ENCODE peak calls at places on chromosomes 12 and 14, in six cellular contexts. One of them, this sample, is unnamed. For H3K27me3, the result is how much of the 10 kb centered on the place peaks cover.

GRCh38 chr14:64880382-64881121 is 845 bp upstream of the SPTB start:
- DNase-seq in ovary: peak
- DNase-seq in cardiac muscle cell: peak
- DNase-seq in mammary epithelial cell: peak
- DNase-seq in kidney epithelial cell: no peak
- DNase-seq in tibial nerve: no peak
- DNase-seq in this sample: peak

GRCh38 chr12:123748661-123749060 is 13.4 kb upstream of the DNAH10 start:
- DNase-seq in ovary: no peak
- DNase-seq in cardiac muscle cell: no peak
- DNase-seq in mammary epithelial cell: peak
- DNase-seq in kidney epithelial cell: peak
- DNase-seq in tibial nerve: no peak
- DNase-seq in this sample: no peak

GRCh38 chr12:110640275-110641025 is 26.5 kb downstream of the TCTN1 start:
- DNase-seq in ovary: no peak
- DNase-seq in cardiac muscle cell: no peak
- DNase-seq in mammary epithelial cell: no peak
- DNase-seq in kidney epithelial cell: no peak
- DNase-seq in tibial nerve: no peak
- DNase-seq in this sample: no peak

GRCh38 chr12:104643093-104643646 is 186.4 kb downstream of the CHST11 start:
- DNase-seq in ovary: no peak
- DNase-seq in cardiac muscle cell: no peak
- DNase-seq in mammary epithelial cell: no peak
- DNase-seq in kidney epithelial cell: no peak
- DNase-seq in tibial nerve: no peak
- DNase-seq in this sample: peak

GRCh38 chr12:131752457-131752856 is 41.6 kb downstream of the SFSWAP start:
- DNase-seq in ovary: no peak
- DNase-seq in cardiac muscle cell: no peak
- DNase-seq in mammary epithelial cell: no peak
- DNase-seq in kidney epithelial cell: no peak
- DNase-seq in tibial nerve: no peak
- DNase-seq in this sample: no peak

GRCh38 chr14:48125654-48126053 is 450.2 kb upstream of the MDGA2 start:
- DNase-seq in ovary: no peak
- DNase-seq in cardiac muscle cell: no peak
- DNase-seq in mammary epithelial cell: no peak
- DNase-seq in kidney epithelial cell: no peak
- DNase-seq in tibial nerve: no peak
- DNase-seq in this sample: no peak

GRCh38 chr14:94330857-94331256 is 7.7 kb upstream of the SERPINA6 start:
- DNase-seq in ovary: no peak
- DNase-seq in cardiac muscle cell: no peak
- DNase-seq in mammary epithelial cell: peak
- DNase-seq in kidney epithelial cell: no peak
- DNase-seq in tibial nerve: no peak
- DNase-seq in this sample: no peak

GRCh38 chr12:77236066-77236465 is 170.7 kb upstream of the E2F7 start:
- DNase-seq in ovary: no peak
- DNase-seq in cardiac muscle cell: peak
- DNase-seq in mammary epithelial cell: no peak
- DNase-seq in kidney epithelial cell: no peak
- DNase-seq in tibial nerve: no peak
- DNase-seq in this sample: no peak

GRCh38 chr12:64010069-64010686 is 165.7 kb downstream of the SRGAP1 start:
- DNase-seq in ovary: no peak
- DNase-seq in cardiac muscle cell: peak
- DNase-seq in mammary epithelial cell: peak
- DNase-seq in kidney epithelial cell: peak
- DNase-seq in tibial nerve: no peak
- DNase-seq in this sample: no peak

GRCh38 chr12:93376436-93377251 is 1.1 kb upstream of the NUDT4 start:
- DNase-seq in ovary: peak
- DNase-seq in cardiac muscle cell: peak
- DNase-seq in mammary epithelial cell: peak
- DNase-seq in kidney epithelial cell: no peak
- DNase-seq in tibial nerve: peak
- DNase-seq in this sample: no peak

GRCh38 chr14:96514694-96515093 is 12.5 kb downstream of the PAPOLA start:
- DNase-seq in ovary: no peak
- DNase-seq in cardiac muscle cell: no peak
- DNase-seq in mammary epithelial cell: no peak
- DNase-seq in kidney epithelial cell: no peak
- DNase-seq in tibial nerve: no peak
- DNase-seq in this sample: no peak

GRCh38 chr14:98252819-98253218 is 1019.2 kb downstream of the BCL11B start:
- DNase-seq in ovary: no peak
- DNase-seq in cardiac muscle cell: no peak
- DNase-seq in mammary epithelial cell: no peak
- DNase-seq in kidney epithelial cell: no peak
- DNase-seq in tibial nerve: no peak
- DNase-seq in this sample: no peak

GRCh38 chr12:118034429-118035193 is 18.1 kb downstream of the RFC5 start:
- DNase-seq in ovary: no peak
- DNase-seq in cardiac muscle cell: peak
- DNase-seq in mammary epithelial cell: peak
- DNase-seq in kidney epithelial cell: no peak
- DNase-seq in tibial nerve: no peak
- DNase-seq in this sample: no peak

GRCh38 chr14:65095633-65096205 is 6.6 kb downstream of the MAX start:
- DNase-seq in ovary: peak
- DNase-seq in cardiac muscle cell: peak
- DNase-seq in mammary epithelial cell: no peak
- DNase-seq in kidney epithelial cell: no peak
- DNase-seq in tibial nerve: peak
- DNase-seq in this sample: no peak

GRCh38 chr12:29711381-29711780 is 72.4 kb downstream of the TMTC1 start:
- DNase-seq in ovary: no peak
- DNase-seq in cardiac muscle cell: no peak
- DNase-seq in mammary epithelial cell: no peak
- DNase-seq in kidney epithelial cell: no peak
- DNase-seq in tibial nerve: no peak
- DNase-seq in this sample: no peak

GRCh38 chr14:77128414-77128891 is 13.1 kb downstream of the ZDHHC22 start:
- DNase-seq in ovary: no peak
- DNase-seq in cardiac muscle cell: no peak
- DNase-seq in mammary epithelial cell: peak
- DNase-seq in kidney epithelial cell: peak
- DNase-seq in tibial nerve: no peak
- DNase-seq in this sample: no peak

GRCh38 chr14:100866666-100867630 is 36.6 kb downstream of the RTL1 start:
- DNase-seq in ovary: no peak
- DNase-seq in cardiac muscle cell: no peak
- DNase-seq in mammary epithelial cell: no peak
- DNase-seq in kidney epithelial cell: no peak
- DNase-seq in tibial nerve: no peak
- DNase-seq in this sample: no peak

GRCh38 chr12:27711312-27711682 is 665 bp downstream of the MRPS35 start:
- DNase-seq in ovary: no peak
- DNase-seq in cardiac muscle cell: no peak
- DNase-seq in mammary epithelial cell: peak
- DNase-seq in kidney epithelial cell: no peak
- DNase-seq in tibial nerve: no peak
- DNase-seq in this sample: no peak

GRCh38 chr12:82596484-82596883 is 90.2 kb upstream of the TMTC2 start:
- DNase-seq in ovary: no peak
- DNase-seq in cardiac muscle cell: no peak
- DNase-seq in mammary epithelial cell: no peak
- DNase-seq in kidney epithelial cell: no peak
- DNase-seq in tibial nerve: no peak
- DNase-seq in this sample: no peak

GRCh38 chr14:23378612-23379220 is 1.9 kb downstream of the CMTM5 start:
- DNase-seq in ovary: no peak
- DNase-seq in cardiac muscle cell: no peak
- DNase-seq in mammary epithelial cell: no peak
- DNase-seq in kidney epithelial cell: no peak
- DNase-seq in tibial nerve: no peak
- DNase-seq in this sample: no peak

GRCh38 chr12:3332190-3332589 is 158.8 kb upstream of the PRMT8 start:
- DNase-seq in ovary: no peak
- DNase-seq in cardiac muscle cell: peak
- DNase-seq in mammary epithelial cell: peak
- DNase-seq in kidney epithelial cell: no peak
- DNase-seq in tibial nerve: no peak
- DNase-seq in this sample: no peak

GRCh38 chr12:61272441-61272840 is 987.8 kb upstream of the USP15 start:
- DNase-seq in ovary: no peak
- DNase-seq in cardiac muscle cell: no peak
- DNase-seq in mammary epithelial cell: peak
- DNase-seq in kidney epithelial cell: no peak
- DNase-seq in tibial nerve: no peak
- DNase-seq in this sample: no peak

GRCh38 chr12:50569321-50569720 is 64.5 kb downstream of the DIP2B start:
- DNase-seq in ovary: no peak
- DNase-seq in cardiac muscle cell: no peak
- DNase-seq in mammary epithelial cell: no peak
- DNase-seq in kidney epithelial cell: no peak
- DNase-seq in tibial nerve: no peak
- DNase-seq in this sample: no peak

GRCh38 chr14:50003213-50004021 is 110.5 kb downstream of the ARF6 start:
- DNase-seq in ovary: peak
- DNase-seq in cardiac muscle cell: peak
- DNase-seq in mammary epithelial cell: peak
- DNase-seq in kidney epithelial cell: no peak
- DNase-seq in tibial nerve: peak
- DNase-seq in this sample: peak

GRCh38 chr14:101220921-101221510 is 317.5 kb upstream of the RTL1 start:
- DNase-seq in ovary: no peak
- DNase-seq in cardiac muscle cell: no peak
- DNase-seq in mammary epithelial cell: no peak
- DNase-seq in kidney epithelial cell: no peak
- DNase-seq in tibial nerve: no peak
- DNase-seq in this sample: no peak

GRCh38 chr14:105348169-105348944 is 33.8 kb downstream of the PACS2 start:
- DNase-seq in ovary: no peak
- DNase-seq in cardiac muscle cell: no peak
- DNase-seq in mammary epithelial cell: no peak
- DNase-seq in kidney epithelial cell: no peak
- DNase-seq in tibial nerve: no peak
- DNase-seq in this sample: no peak

GRCh38 chr12:80707126-80707829 is at the start of gene MYF6:
- DNase-seq in ovary: no peak
- DNase-seq in cardiac muscle cell: no peak
- DNase-seq in mammary epithelial cell: no peak
- DNase-seq in kidney epithelial cell: no peak
- DNase-seq in tibial nerve: no peak
- DNase-seq in this sample: no peak

GRCh38 chr14:20684662-20685456 is 499 bp downstream of the RNASE4 start:
- DNase-seq in ovary: peak
- DNase-seq in cardiac muscle cell: peak
- DNase-seq in mammary epithelial cell: peak
- DNase-seq in kidney epithelial cell: no peak
- DNase-seq in tibial nerve: peak
- DNase-seq in this sample: no peak

GRCh38 chr14:36346052-36346451 is 25.6 kb upstream of the MBIP start:
- DNase-seq in ovary: no peak
- DNase-seq in cardiac muscle cell: no peak
- DNase-seq in mammary epithelial cell: no peak
- DNase-seq in kidney epithelial cell: no peak
- DNase-seq in tibial nerve: no peak
- DNase-seq in this sample: no peak

GRCh38 chr12:49294804-49295086 is 202 bp upstream of the PRPH start:
- DNase-seq in ovary: no peak
- DNase-seq in cardiac muscle cell: no peak
- DNase-seq in mammary epithelial cell: no peak
- DNase-seq in kidney epithelial cell: no peak
- DNase-seq in tibial nerve: no peak
- DNase-seq in this sample: no peak
- H3K27me3 ChIP-seq in ovary: under half
- H3K27me3 ChIP-seq in cardiac muscle cell: half or more
- H3K27me3 ChIP-seq in mammary epithelial cell: under half
- H3K27me3 ChIP-seq in kidney epithelial cell: half or more
- H3K27me3 ChIP-seq in tibial nerve: half or more
- H3K27me3 ChIP-seq in this sample: under half

DNA sequence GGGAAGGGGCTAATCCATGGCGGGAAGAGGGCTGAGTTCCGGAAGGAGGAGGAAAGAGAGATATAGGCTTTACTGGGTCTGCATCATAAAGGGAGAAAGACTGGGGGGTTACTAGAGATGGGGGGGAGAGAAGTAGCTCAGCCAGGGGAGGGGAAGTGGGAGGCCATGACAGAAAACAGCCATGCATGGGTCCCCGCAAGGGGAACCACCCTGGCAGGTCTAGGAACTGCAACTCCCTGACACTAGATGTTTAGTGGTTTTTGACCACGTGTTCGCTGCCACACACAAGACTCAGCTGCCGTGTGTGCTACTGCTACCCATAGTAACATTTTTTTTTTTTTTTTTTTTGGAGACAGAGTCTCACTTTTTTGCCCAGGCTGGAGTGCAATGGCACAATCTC is 145.0 kb downstream of the RIMBP2 start:
- DNase-seq in ovary: no peak
- DNase-seq in cardiac muscle cell: no peak
- DNase-seq in mammary epithelial cell: no peak
- DNase-seq in kidney epithelial cell: no peak
- DNase-seq in tibial nerve: no peak
- DNase-seq in this sample: no peak
- TF ChIP-seq CTCF in ovary: no peak
- TF ChIP-seq CTCF in cardiac muscle cell: no peak
- TF ChIP-seq CTCF in mammary epithelial cell: no peak
- TF ChIP-seq CTCF in kidney epithelial cell: no peak
- TF ChIP-seq CTCF in tibial nerve: no peak
- TF ChIP-seq CTCF in this sample: no peak

GRCh38 chr14:73903028-73903427 is 16.4 kb downstream of the ZNF410 start:
- DNase-seq in ovary: no peak
- DNase-seq in cardiac muscle cell: no peak
- DNase-seq in mammary epithelial cell: no peak
- DNase-seq in kidney epithelial cell: no peak
- DNase-seq in tibial nerve: no peak
- DNase-seq in this sample: no peak
- H3K27me3 ChIP-seq in ovary: under half
- H3K27me3 ChIP-seq in cardiac muscle cell: under half
- H3K27me3 ChIP-seq in mammary epithelial cell: under half
- H3K27me3 ChIP-seq in kidney epithelial cell: under half
- H3K27me3 ChIP-seq in tibial nerve: under half
- H3K27me3 ChIP-seq in this sample: under half

GRCh38 chr14:56358265-56358664 is 221.3 kb upstream of the TMEM260 start:
- DNase-seq in ovary: no peak
- DNase-seq in cardiac muscle cell: no peak
- DNase-seq in mammary epithelial cell: no peak
- DNase-seq in kidney epithelial cell: no peak
- DNase-seq in tibial nerve: no peak
- DNase-seq in this sample: no peak

GRCh38 chr14:56357478-56357877 is 222.1 kb upstream of the TMEM260 start:
- DNase-seq in ovary: no peak
- DNase-seq in cardiac muscle cell: no peak
- DNase-seq in mammary epithelial cell: no peak
- DNase-seq in kidney epithelial cell: no peak
- DNase-seq in tibial nerve: no peak
- DNase-seq in this sample: no peak

DNA sequence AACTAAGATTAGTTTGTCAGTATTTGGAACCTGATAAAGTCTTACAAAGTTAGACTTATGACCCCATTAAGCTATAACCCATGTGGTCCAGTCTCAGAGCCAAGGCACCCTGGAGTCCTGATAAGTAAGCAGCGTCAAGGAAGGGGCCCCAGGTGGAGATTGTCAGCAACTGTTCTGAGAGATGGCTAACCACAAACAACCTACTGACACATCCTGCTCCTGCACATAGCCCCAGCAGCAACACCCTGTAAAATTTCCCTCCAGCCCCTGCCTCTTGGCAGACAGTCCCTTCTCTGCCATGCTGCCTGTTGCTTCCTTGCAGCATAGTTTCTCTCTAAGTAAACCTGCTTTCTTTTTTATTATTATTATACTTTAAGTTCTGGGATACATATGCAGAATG is 220.4 kb upstream of the TMEM260 start:
- DNase-seq in ovary: no peak
- DNase-seq in cardiac muscle cell: peak
- DNase-seq in mammary epithelial cell: no peak
- DNase-seq in kidney epithelial cell: no peak
- DNase-seq in tibial nerve: no peak
- DNase-seq in this sample: no peak
- TF ChIP-seq CTCF in ovary: no peak
- TF ChIP-seq CTCF in cardiac muscle cell: no peak
- TF ChIP-seq CTCF in mammary epithelial cell: no peak
- TF ChIP-seq CTCF in kidney epithelial cell: no peak
- TF ChIP-seq CTCF in tibial nerve: no peak
- TF ChIP-seq CTCF in this sample: no peak

This sample was measured in GM06990.